ENCODE peak calls at places on chromosomes 2 and 18, in nine cellular contexts. X is AML-193; I is NCI-H2171; U is ureter; Z is activated naive CD4-positive, alpha-beta T cell; K is foreskin fibroblast; L is amniotic epithelial cell; B is brain microvascular endothelial cell; T is dorsolateral prefrontal cortex. J is an unnamed sample.

GRCh38 chr2:10530607-10531239 is 82.6 kb upstream of the ODC1 start:
- DNase-seq in I (no peak), K (no peak), B (no peak), X (no peak), L (peak; percentile 27), Z (no peak), T (no peak), U (no peak), J (no peak)

GRCh38 chr2:190804182-190804795 is 76.3 kb upstream of the GLS start:
- DNase-seq in I (no peak), B (peak; percentile 47), T (no peak), Z (no peak), X (peak; percentile 21), K (peak; percentile 62), U (no peak), L (peak; percentile 34), J (no peak)

GRCh38 chr18:48050176-48050575 is 119.7 kb upstream of the SMAD2 start:
- DNase-seq in K (no peak), T (no peak), X (no peak), Z (no peak), U (peak; percentile 76), I (no peak), L (no peak), B (no peak), J (no peak)

GRCh38 chr18:35064291-35064690 is 23.1 kb downstream of the MAPRE2 start:
- DNase-seq in I (no peak), U (no peak), T (no peak), Z (no peak), L (no peak), X (no peak), B (no peak), K (no peak), J (no peak)

GRCh38 chr18:68791801-68792200 is 6.1 kb upstream of the CCDC102B start:
- DNase-seq in B (no peak), U (no peak), X (no peak), I (no peak), K (peak; percentile 73), Z (no peak), T (no peak), L (no peak), J (no peak)

GRCh38 chr2:38065502-38066135 is 10.3 kb downstream of the CYP1B1 start:
- DNase-seq in U (no peak), K (peak; percentile 58), I (no peak), Z (no peak), B (no peak), L (no peak), T (no peak), X (no peak), J (no peak)

GRCh38 chr2:128260239-128261138 is 58.2 kb downstream of the HS6ST1 start:
- DNase-seq in T (peak; percentile 72), L (peak; percentile 87), I (no peak), B (peak; percentile 82), Z (no peak), U (peak; percentile 65), K (peak; percentile 93), X (no peak), J (peak; percentile 49)

GRCh38 chr2:1787799-1788477 is 43.6 kb upstream of the PXDN start:
- DNase-seq in Z (no peak), B (no peak), L (no peak), I (peak; percentile 91), U (no peak), T (no peak), X (no peak), K (no peak), J (no peak)

GRCh38 chr2:241853651-241854341 is 4.9 kb downstream of the PDCD1 start:
- DNase-seq in I (no peak), K (no peak), Z (no peak), B (peak; percentile 43), X (no peak), T (no peak), U (no peak), L (no peak), J (no peak)

GRCh38 chr2:232893834-232894233 is 23.8 kb downstream of the SNORC start:
- DNase-seq in K (no peak), Z (no peak), X (no peak), U (no peak), B (no peak), T (peak; percentile 17), I (no peak), L (no peak), J (no peak)

GRCh38 chr18:3511980-3512379 is 62.0 kb downstream of the TGIF1 start:
- DNase-seq in U (no peak), T (no peak), K (peak; percentile 86), B (peak; percentile 38), Z (no peak), X (peak; percentile 88), I (no peak), L (peak; percentile 81), J (no peak)

GRCh38 chr2:47046271-47046670 is 108.8 kb downstream of the STPG4 start:
- DNase-seq in U (no peak), K (no peak), X (no peak), B (no peak), T (peak; percentile 96), Z (no peak), L (no peak), I (no peak), J (no peak)

GRCh38 chr2:70890469-70891065 is 45.1 kb upstream of the ATP6V1B1 start:
- DNase-seq in T (no peak), I (no peak), X (no peak), B (no peak), Z (no peak), U (no peak), L (no peak), K (peak; percentile 22), J (no peak)

GRCh38 chr2:220949476-220949875 is 622.6 kb downstream of the EPHA4 start:
- DNase-seq in U (no peak), X (no peak), L (no peak), K (no peak), T (no peak), B (no peak), Z (no peak), I (peak; percentile 1), J (no peak)